ENCODE peak calls at places on chromosomes 13 and 19, in six cellular contexts. Q is T-helper 17 cell; X is T follicular helper cell; M is stimulated activated CD4-positive, alpha-beta T cell treated with anti-CD3 and anti-CD28 coated beads, Interleukin-4, amount 100 ng/mL, for 4 hours; U is neural crest cell; Z is neuronal stem cell. I is an unnamed sample.

GRCh38 chr19:1566392-1567115 is 1.6 kb downstream of the MEX3D start:
- DNase-seq in Q (no peak), X (no peak), M (no peak), U (peak; percentile 67), Z (peak; percentile 84), I (no peak)

GRCh38 chr13:34346626-34347025 is 528.7 kb downstream of the RFC3 start:
- DNase-seq in Q (no peak), X (no peak), M (no peak), U (no peak), Z (no peak), I (no peak)

GRCh38 chr13:112893570-112894422 is 75.2 kb upstream of the MCF2L start:
- DNase-seq in Q (no peak), X (no peak), M (peak; percentile 14), U (peak; percentile 34), Z (peak; percentile 83), I (no peak)

GRCh38 chr13:50509771-50510441 is 333.6 kb downstream of the DLEU7 start:
- DNase-seq in Q (no peak), X (no peak), M (no peak), U (no peak), Z (no peak), I (no peak)

GRCh38 chr13:43663474-43664090 is 123.2 kb downstream of the ENOX1 start:
- DNase-seq in Q (no peak), X (no peak), M (no peak), U (no peak), Z (no peak), I (no peak)

GRCh38 chr19:2462635-2463421 is 6.1 kb upstream of the LMNB2 start:
- DNase-seq in Q (no peak), X (no peak), M (no peak), U (peak; percentile 72), Z (peak; percentile 97), I (no peak)

GRCh38 chr19:11034449-11035213 is 54.6 kb upstream of the LDLR start:
- DNase-seq in Q (no peak), X (no peak), M (no peak), U (no peak), Z (no peak), I (no peak)

GRCh38 chr19:40219721-40220276 is 1.6 kb upstream of the TTC9B start:
- DNase-seq in Q (no peak), X (no peak), M (no peak), U (no peak), Z (no peak), I (no peak)

GRCh38 chr19:10112037-10112751 is 701 bp downstream of the P2RY11 start:
- DNase-seq in Q (peak; percentile 34), X (peak; percentile 46), M (peak; percentile 44), U (no peak), Z (no peak), I (peak; percentile 57)

GRCh38 chr13:32538234-32538620 is 368 bp downstream of the N4BP2L2 start:
- DNase-seq in Q (no peak), X (no peak), M (no peak), U (peak; percentile 14), Z (no peak), I (no peak)

GRCh38 chr19:6997679-6998445 is 23.4 kb downstream of the MBD3L2B start:
- DNase-seq in Q (no peak), X (no peak), M (no peak), U (no peak), Z (no peak), I (no peak)

GRCh38 chr13:92346046-92346445 is 880.6 kb upstream of the GPC6 start:
- DNase-seq in Q (no peak), X (no peak), M (no peak), U (no peak), Z (peak; percentile 0), I (no peak)

GRCh38 chr13:108033800-108034707 is 181.3 kb downstream of the LIG4 start:
- DNase-seq in Q (no peak), X (no peak), M (no peak), U (no peak), Z (no peak), I (no peak)

GRCh38 chr19:53183146-53183545 is 10.0 kb downstream of the ZNF665 start:
- DNase-seq in Q (no peak), X (no peak), M (no peak), U (no peak), Z (no peak), I (no peak)

GRCh38 chr19:51059715-51060114 is 5.2 kb downstream of the KLK13 start:
- DNase-seq in Q (no peak), X (no peak), M (no peak), U (no peak), Z (no peak), I (no peak)

GRCh38 chr19:3080281-3080680 is 13.9 kb upstream of the GNA11 start:
- DNase-seq in Q (no peak), X (no peak), M (no peak), U (no peak), Z (no peak), I (no peak)

GRCh38 chr19:12801466-12802266 is at the start of the genes PRDX2 and THSD8:
- DNase-seq in Q (peak; percentile 51), X (no peak), M (peak; percentile 79), U (peak; percentile 77), Z (peak; percentile 80), I (peak; percentile 56)

GRCh38 chr13:61410669-61411297 is 4.9 kb downstream of the PCDH20 start:
- DNase-seq in Q (no peak), X (no peak), M (no peak), U (no peak), Z (no peak), I (no peak)

GRCh38 chr19:53877361-53877766 is 4.6 kb upstream of the PRKCG start:
- DNase-seq in Q (no peak), X (peak; percentile 55), M (no peak), U (no peak), Z (no peak), I (no peak)

GRCh38 chr19:4980838-4981680 is 12.1 kb downstream of the KDM4B start:
- DNase-seq in Q (no peak), X (no peak), M (no peak), U (no peak), Z (no peak), I (no peak)

GRCh38 chr19:1839658-1840540 is 8.4 kb downstream of the REXO1 start:
- DNase-seq in Q (no peak), X (no peak), M (no peak), U (no peak), Z (no peak), I (no peak)

GRCh38 chr19:55703790-55704215 is 28.8 kb downstream of the EPN1 start:
- DNase-seq in Q (peak; percentile 33), X (peak; percentile 24), M (peak; percentile 51), U (peak; percentile 32), Z (no peak), I (peak; percentile 41)

GRCh38 chr13:40963927-40964326 is 55.2 kb downstream of the ELF1 start:
- DNase-seq in Q (no peak), X (no peak), M (no peak), U (no peak), Z (no peak), I (no peak)

GRCh38 chr19:27744926-27745844 is 1467.8 kb downstream of the UQCRFS1 start:
- DNase-seq in Q (no peak), X (no peak), M (no peak), U (no peak), Z (no peak), I (no peak)

GRCh38 chr13:98482476-98483444 is 94.1 kb downstream of the STK24 start:
- DNase-seq in Q (no peak), X (no peak), M (no peak), U (no peak), Z (no peak), I (no peak)

GRCh38 chr19:54262470-54262869 is 5.4 kb upstream of the LILRB5 start:
- DNase-seq in Q (no peak), X (no peak), M (no peak), U (no peak), Z (no peak), I (no peak)

GRCh38 chr19:13959962-13960862 is 7.9 kb downstream of the DCAF15 start:
- DNase-seq in Q (no peak), X (no peak), M (no peak), U (no peak), Z (no peak), I (no peak)

GRCh38 chr13:111975539-111976473 is 91.1 kb upstream of the SOX1 start:
- DNase-seq in Q (no peak), X (no peak), M (no peak), U (no peak), Z (no peak), I (no peak)

GRCh38 chr19:7004313-7004931 is 16.8 kb downstream of the MBD3L2B start:
- DNase-seq in Q (no peak), X (no peak), M (no peak), U (peak; percentile 10), Z (no peak), I (no peak)